ENCODE peak calls at places on chromosome 14, in six cellular contexts. I, H, Q, C, J and E are unnamed samples.

GRCh38 chr14:22370084-22370847 is 218.8 kb downstream of the DAD1 start:
- DNase-seq in J (no peak), C (no peak), H (peak), Q (no peak), I (peak), E (peak)

GRCh38 chr14:55588259-55588699 is 8.3 kb downstream of the KTN1 start:
- DNase-seq in I (peak), C (no peak), H (peak), J (no peak), Q (no peak), E (peak)

GRCh38 chr14:101711041-101711861 is 50.3 kb upstream of the PPP2R5C start:
- DNase-seq in H (no peak), I (no peak), C (no peak), J (no peak), Q (no peak), E (no peak)

GRCh38 chr14:101506211-101506920 is 54.9 kb upstream of the DIO3 start:
- DNase-seq in I (no peak), H (no peak), J (no peak), C (no peak), Q (no peak), E (no peak)

GRCh38 chr14:99318959-99319295 is 46.9 kb upstream of the BCL11B start:
- DNase-seq in J (no peak), Q (no peak), H (no peak), C (no peak), I (no peak), E (no peak)

GRCh38 chr14:81400852-81401251 is 728 bp upstream of the STON2 start:
- DNase-seq in I (peak), C (no peak), Q (peak), H (peak), J (no peak), E (peak)

GRCh38 chr14:70027785-70028428 is 148.7 kb downstream of the SMOC1 start:
- DNase-seq in J (peak), H (no peak), Q (peak), C (no peak), I (peak), E (peak)

GRCh38 chr14:103104654-103105511 is 10.4 kb downstream of the EXOC3L4 start:
- DNase-seq in I (peak), Q (peak), J (peak), H (peak), C (no peak), E (peak)

GRCh38 chr14:59398841-59399240 is 66.3 kb downstream of the GPR135 start:
- DNase-seq in J (no peak), H (no peak), I (no peak), Q (no peak), C (no peak), E (no peak)

GRCh38 chr14:102545461-102546265 is 36.1 kb upstream of the ANKRD9 start:
- DNase-seq in C (no peak), H (no peak), Q (peak), I (no peak), J (no peak), E (peak)

GRCh38 chr14:45201908-45202307 is 51.1 kb downstream of the MIS18BP1 start:
- DNase-seq in H (no peak), C (no peak), J (no peak), I (no peak), Q (no peak), E (peak)

GRCh38 chr14:61269321-61270083 is 11.6 kb downstream of the TMEM30B start:
- DNase-seq in C (peak), H (peak), Q (peak), I (peak), J (peak), E (peak)

GRCh38 chr14:52391866-52392600 is 77.9 kb downstream of the PTGER2 start:
- DNase-seq in H (peak), Q (no peak), J (no peak), C (peak), I (peak), E (peak)

GRCh38 chr14:63956326-63956725 is 103.5 kb downstream of the SYNE2 start:
- DNase-seq in H (peak), Q (no peak), I (no peak), J (no peak), C (no peak), E (no peak)

GRCh38 chr14:76918751-76919421 is 92.7 kb downstream of the LRRC74A start:
- DNase-seq in J (no peak), H (peak), Q (peak), I (peak), C (peak), E (peak)

GRCh38 chr14:96888593-96888992 is 91.4 kb downstream of the VRK1 start:
- DNase-seq in I (no peak), H (no peak), Q (peak), C (no peak), J (no peak), E (no peak)

GRCh38 chr14:75428230-75429104 is 645 bp downstream of the JDP2 start:
- DNase-seq in I (peak), C (no peak), J (no peak), Q (no peak), H (peak), E (peak)

GRCh38 chr14:75831455-75831854 is 150.3 kb downstream of the TGFB3 start:
- DNase-seq in Q (peak), I (peak), C (peak), H (peak), J (no peak), E (peak)

GRCh38 chr14:30621354-30621953 is 665 bp upstream of the SCFD1 start:
- DNase-seq in I (no peak), J (no peak), H (peak), C (peak), Q (no peak), E (peak)

GRCh38 chr14:104682107-104682593 is 7.3 kb upstream of the INF2 start:
- DNase-seq in J (no peak), H (no peak), Q (no peak), C (no peak), I (no peak), E (no peak)

GRCh38 chr14:104332634-104333270 is 194.4 kb downstream of the KIF26A start:
- DNase-seq in C (no peak), Q (no peak), I (no peak), J (no peak), H (no peak), E (no peak)

GRCh38 chr14:40989260-40989659 is 617.4 kb upstream of the LRFN5 start:
- DNase-seq in C (no peak), I (no peak), Q (no peak), J (no peak), H (no peak), E (no peak)

GRCh38 chr14:47207636-47208035 is 467.8 kb downstream of the MDGA2 start:
- DNase-seq in J (no peak), Q (no peak), H (no peak), C (no peak), I (no peak), E (no peak)